ENCODE peak calls at places on chromosome 15, in four cellular contexts. One of them, this sample, is unnamed.

GRCh38 chr15:41476416-41477048 is 17.1 kb upstream of the ITPKA start:
- DNase-seq in lower lobe of right lung: no peak
- DNase-seq in heart right ventricle: no peak
- DNase-seq in sigmoid colon: no peak
- DNase-seq in this sample: no peak

GRCh38 chr15:48631191-48631770 is 14.2 kb downstream of the FBN1 start:
- DNase-seq in lower lobe of right lung: no peak
- DNase-seq in heart right ventricle: no peak
- DNase-seq in sigmoid colon: no peak
- DNase-seq in this sample: peak

GRCh38 chr15:95247068-95247984 is 1016.0 kb downstream of the MCTP2 start:
- DNase-seq in heart right ventricle: no peak
- DNase-seq in lower lobe of right lung: no peak
- DNase-seq in sigmoid colon: no peak
- DNase-seq in this sample: no peak

GRCh38 chr15:81335631-81336030 is 11.7 kb upstream of the STARD5 start:
- DNase-seq in heart right ventricle: no peak
- DNase-seq in sigmoid colon: no peak
- DNase-seq in lower lobe of right lung: no peak
- DNase-seq in this sample: no peak

GRCh38 chr15:92914768-92915221 is 14.7 kb downstream of the CHD2 start:
- DNase-seq in sigmoid colon: no peak
- DNase-seq in heart right ventricle: no peak
- DNase-seq in lower lobe of right lung: no peak
- DNase-seq in this sample: no peak

GRCh38 chr15:74208496-74208895 is 5.9 kb upstream of the STRA6 start:
- DNase-seq in lower lobe of right lung: no peak
- DNase-seq in heart right ventricle: no peak
- DNase-seq in sigmoid colon: no peak
- DNase-seq in this sample: no peak

GRCh38 chr15:81531141-81531592 is 157.2 kb upstream of the TMC3 start:
- DNase-seq in sigmoid colon: no peak
- DNase-seq in heart right ventricle: peak
- DNase-seq in lower lobe of right lung: no peak
- DNase-seq in this sample: peak

GRCh38 chr15:22979069-22979698 is 984 bp downstream of the CYFIP1 start:
- DNase-seq in sigmoid colon: peak
- DNase-seq in lower lobe of right lung: peak
- DNase-seq in heart right ventricle: peak
- DNase-seq in this sample: peak

GRCh38 chr15:28922712-28923012 is 36.9 kb downstream of the APBA2 start:
- DNase-seq in sigmoid colon: no peak
- DNase-seq in heart right ventricle: no peak
- DNase-seq in lower lobe of right lung: no peak
- DNase-seq in this sample: no peak

GRCh38 chr15:36579792-36580431 is 486 bp downstream of the CDIN1 start:
- DNase-seq in heart right ventricle: peak
- DNase-seq in sigmoid colon: peak
- DNase-seq in lower lobe of right lung: peak
- DNase-seq in this sample: no peak

GRCh38 chr15:60772395-60773120 is 293.6 kb upstream of the ICE2 start:
- DNase-seq in sigmoid colon: no peak
- DNase-seq in lower lobe of right lung: no peak
- DNase-seq in heart right ventricle: no peak
- DNase-seq in this sample: no peak

GRCh38 chr15:65326109-65326508 is 21.6 kb downstream of the RNU5B-1 start:
- DNase-seq in sigmoid colon: peak
- DNase-seq in heart right ventricle: peak
- DNase-seq in lower lobe of right lung: no peak
- DNase-seq in this sample: peak

GRCh38 chr15:38069506-38069905 is 135.1 kb downstream of the TMCO5A start:
- DNase-seq in sigmoid colon: peak
- DNase-seq in heart right ventricle: peak
- DNase-seq in lower lobe of right lung: peak
- DNase-seq in this sample: peak

GRCh38 chr15:88252441-88252840 is 4.1 kb downstream of the NTRK3 start:
- DNase-seq in lower lobe of right lung: no peak
- DNase-seq in sigmoid colon: no peak
- DNase-seq in heart right ventricle: no peak
- DNase-seq in this sample: no peak

GRCh38 chr15:41961014-41961518 is 11.3 kb downstream of the EHD4 start:
- DNase-seq in heart right ventricle: no peak
- DNase-seq in sigmoid colon: no peak
- DNase-seq in lower lobe of right lung: no peak
- DNase-seq in this sample: no peak

GRCh38 chr15:85582719-85583089 is 202.3 kb downstream of the AKAP13 start:
- DNase-seq in heart right ventricle: peak
- DNase-seq in lower lobe of right lung: no peak
- DNase-seq in sigmoid colon: peak
- DNase-seq in this sample: peak

GRCh38 chr15:66946578-66947164 is 118.7 kb upstream of the SMAD3 start:
- DNase-seq in heart right ventricle: peak
- DNase-seq in sigmoid colon: peak
- DNase-seq in lower lobe of right lung: peak
- DNase-seq in this sample: peak

GRCh38 chr15:62649793-62650420 is 392.6 kb upstream of the TPM1 start:
- DNase-seq in lower lobe of right lung: no peak
- DNase-seq in sigmoid colon: peak
- DNase-seq in heart right ventricle: peak
- DNase-seq in this sample: peak

GRCh38 chr15:53454843-53455721 is 304.4 kb downstream of the WDR72 start:
- DNase-seq in heart right ventricle: no peak
- DNase-seq in lower lobe of right lung: no peak
- DNase-seq in sigmoid colon: no peak
- DNase-seq in this sample: no peak

GRCh38 chr15:80912673-80913072 is 76.9 kb downstream of the MESD start:
- DNase-seq in heart right ventricle: no peak
- DNase-seq in lower lobe of right lung: no peak
- DNase-seq in sigmoid colon: no peak
- DNase-seq in this sample: no peak

GRCh38 chr15:81398910-81399551 is 25.0 kb upstream of the TMC3 start:
- DNase-seq in heart right ventricle: no peak
- DNase-seq in lower lobe of right lung: no peak
- DNase-seq in sigmoid colon: no peak
- DNase-seq in this sample: no peak

GRCh38 chr15:72968531-72968922 is 83.7 kb upstream of the NEO1 start:
- DNase-seq in sigmoid colon: no peak
- DNase-seq in lower lobe of right lung: no peak
- DNase-seq in heart right ventricle: peak
- DNase-seq in this sample: no peak

GRCh38 chr15:66851226-66852063 is 149.4 kb downstream of the SMAD6 start:
- DNase-seq in sigmoid colon: peak
- DNase-seq in heart right ventricle: peak
- DNase-seq in lower lobe of right lung: peak
- DNase-seq in this sample: peak